ENCODE peak calls at places on chromosomes 2 and 18, in five cellular contexts. H is ovary, P is progenitor cell of endocrine pancreas, J is MM.1S, W is sigmoid colon. C is an unnamed sample.

GRCh38 chr18:12637901-12638633 is 19.8 kb downstream of the SPIRE1 start:
- DNase-seq in H (no peak), P (no peak), J (no peak), W (no peak), C (no peak)

GRCh38 chr2:156563994-156564753 is 128.0 kb downstream of the GPD2 start:
- DNase-seq in H (no peak), P (no peak), J (no peak), W (no peak), C (no peak)

GRCh38 chr2:53632714-53633113 is 134.9 kb upstream of the CHAC2 start:
- DNase-seq in H (no peak), P (no peak), J (no peak), W (no peak), C (peak)

GRCh38 chr2:173866858-173867620 is 98.1 kb downstream of the SP3 start:
- DNase-seq in H (no peak), P (no peak), J (no peak), W (no peak), C (no peak)

GRCh38 chr2:65595641-65596040 is 163.2 kb upstream of the SPRED2 start:
- DNase-seq in H (no peak), P (no peak), J (no peak), W (no peak), C (peak)

GRCh38 chr2:212451786-212452200 is 86.8 kb downstream of the ERBB4 start:
- DNase-seq in H (no peak), P (no peak), J (no peak), W (no peak), C (no peak)

GRCh38 chr2:241157841-241158545 is 7.7 kb downstream of the PPP1R7 start:
- DNase-seq in H (no peak), P (no peak), J (no peak), W (no peak), C (no peak)

GRCh38 chr2:103887625-103888024 is 966.3 kb upstream of the POU3F3 start:
- DNase-seq in H (no peak), P (no peak), J (no peak), W (no peak), C (no peak)

GRCh38 chr2:188158337-188159100 is 133.2 kb upstream of the GULP1 start:
- DNase-seq in H (no peak), P (no peak), J (no peak), W (no peak), C (no peak)

GRCh38 chr2:181185948-181186347 is 205.5 kb downstream of the UBE2E3 start:
- DNase-seq in H (no peak), P (no peak), J (no peak), W (no peak), C (no peak)

GRCh38 chr2:64143154-64144056 is 815 bp downstream of the PELI1 start:
- DNase-seq in H (no peak), P (peak), J (peak), W (peak), C (no peak)

DNA sequence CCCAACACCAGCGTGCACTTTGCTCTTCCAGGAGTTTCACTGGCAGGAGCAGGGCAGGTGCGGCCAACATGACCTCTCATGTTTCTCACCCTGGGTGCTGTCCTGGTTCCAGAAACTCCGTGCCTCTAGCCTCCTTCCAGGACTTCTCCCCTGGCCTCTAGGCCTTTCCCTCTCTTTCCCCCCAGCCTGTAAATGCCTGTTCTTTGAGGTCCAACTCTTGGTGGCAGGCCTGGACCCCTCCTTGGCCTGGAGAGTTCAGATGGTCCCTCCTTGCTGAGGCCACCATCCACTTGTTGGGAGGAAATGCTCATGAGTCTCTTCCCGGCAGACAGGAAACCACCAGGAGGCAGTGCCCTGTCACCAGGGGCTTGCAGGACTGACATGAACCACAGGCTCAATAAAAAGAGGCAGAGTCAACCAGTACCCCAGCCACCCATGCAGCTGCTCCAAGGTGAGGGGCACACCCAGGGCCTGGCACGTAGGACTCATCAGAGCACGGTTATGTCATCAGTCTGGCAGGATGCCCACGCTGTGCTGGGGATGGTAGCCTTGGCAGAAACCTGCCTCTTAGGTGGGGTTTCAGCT is 1.5 kb downstream of the MALL start:
- DNase-seq in H (no peak), P (no peak), J (no peak), W (no peak), C (no peak)
- TF ChIP-seq CTCF in H (no peak), P (no peak), J (no peak), W (no peak), C (no peak)

DNA sequence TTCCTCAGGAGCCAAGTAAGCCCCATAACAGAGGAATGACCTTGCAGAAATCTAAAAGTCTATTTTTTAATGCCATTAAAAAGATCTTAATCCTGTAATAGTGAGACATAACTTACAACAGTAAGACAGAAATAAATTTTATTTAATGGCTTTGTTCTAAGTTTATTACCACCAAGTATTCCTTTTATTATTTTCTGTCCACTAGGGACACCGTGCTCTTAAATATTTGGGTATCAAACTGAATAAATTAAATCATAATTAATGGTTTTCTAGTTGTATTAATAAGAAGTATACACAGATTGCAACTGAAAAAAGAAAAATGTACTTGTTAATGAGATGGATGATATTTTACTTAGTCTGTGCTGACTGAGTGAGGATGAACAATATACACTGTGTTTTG is 3.1 kb upstream of the B4GALT6 start:
- DNase-seq in H (no peak), P (no peak), J (no peak), W (no peak), C (no peak)
- TF ChIP-seq CTCF in H (no peak), P (peak), J (peak), W (no peak), C (no peak)

DNA sequence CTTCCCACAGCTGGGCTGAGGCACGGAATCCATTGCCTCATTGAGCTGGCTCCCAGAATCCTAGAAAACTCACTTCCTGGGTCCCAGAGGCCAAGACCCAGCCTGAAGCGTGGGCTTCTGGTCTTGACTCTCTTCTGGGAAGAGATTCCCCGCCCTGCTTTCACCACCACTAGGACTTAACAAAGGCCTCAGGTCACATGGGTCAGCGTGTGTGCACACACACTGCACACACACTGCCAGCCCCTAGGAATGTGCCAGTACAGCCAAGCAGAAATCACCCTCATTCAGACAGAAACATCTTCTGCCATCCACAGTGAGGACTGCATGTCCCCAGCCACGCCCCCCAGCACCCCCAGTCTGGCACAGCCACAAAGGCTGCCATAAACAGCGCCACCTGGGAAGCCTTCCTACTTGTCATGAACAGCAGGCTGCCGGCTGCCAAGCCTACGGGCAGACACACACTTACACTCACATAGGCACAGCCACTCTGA is 165.7 kb downstream of the TNS1 start:
- DNase-seq in H (no peak), P (no peak), J (no peak), W (peak), C (peak)
- TF ChIP-seq CTCF in H (no peak), P (peak), J (no peak), W (no peak), C (peak)

GRCh38 chr2:142876423-142876822 is 1.0 kb upstream of the KYNU start:
- DNase-seq in H (no peak), P (no peak), J (no peak), W (no peak), C (no peak)
- TF ChIP-seq CTCF in H (no peak), P (no peak), J (no peak), W (no peak), C (no peak)

GRCh38 chr2:78861546-78861945 is 164.0 kb upstream of the REG3G start:
- DNase-seq in H (no peak), P (no peak), J (peak), W (no peak), C (no peak)
- TF ChIP-seq CTCF in H (no peak), P (peak), J (peak), W (no peak), C (no peak)

GRCh38 chr2:17538022-17538843 is 2.3 kb upstream of the VSNL1 start:
- DNase-seq in H (no peak), P (no peak), J (peak), W (no peak), C (no peak)
- TF ChIP-seq CTCF in H (no peak), P (no peak), J (no peak), W (no peak), C (no peak)

DNA sequence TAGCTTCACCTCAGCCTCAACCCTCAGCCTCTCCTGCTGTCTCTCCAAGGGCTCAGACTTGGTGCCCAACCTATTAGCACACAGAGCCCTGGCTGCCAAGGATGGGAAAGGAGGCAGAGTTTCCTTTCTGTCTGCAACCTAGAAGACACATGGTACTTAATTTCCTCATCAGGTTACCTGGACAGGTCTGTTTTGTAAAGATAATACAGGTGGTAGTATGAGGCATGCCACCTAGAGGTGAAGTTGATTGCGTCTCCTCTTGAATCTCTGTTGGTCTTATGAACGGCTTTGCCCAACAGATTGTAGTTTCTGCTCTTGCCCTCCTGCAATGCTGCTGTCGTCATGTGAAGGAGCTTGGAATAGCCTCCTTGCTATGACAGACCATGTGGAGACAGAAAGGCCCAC is 44.5 kb upstream of the RMND5A start:
- DNase-seq in H (no peak), P (no peak), J (peak), W (peak), C (no peak)
- TF ChIP-seq CTCF in H (no peak), P (no peak), J (peak), W (no peak), C (no peak)

DNA sequence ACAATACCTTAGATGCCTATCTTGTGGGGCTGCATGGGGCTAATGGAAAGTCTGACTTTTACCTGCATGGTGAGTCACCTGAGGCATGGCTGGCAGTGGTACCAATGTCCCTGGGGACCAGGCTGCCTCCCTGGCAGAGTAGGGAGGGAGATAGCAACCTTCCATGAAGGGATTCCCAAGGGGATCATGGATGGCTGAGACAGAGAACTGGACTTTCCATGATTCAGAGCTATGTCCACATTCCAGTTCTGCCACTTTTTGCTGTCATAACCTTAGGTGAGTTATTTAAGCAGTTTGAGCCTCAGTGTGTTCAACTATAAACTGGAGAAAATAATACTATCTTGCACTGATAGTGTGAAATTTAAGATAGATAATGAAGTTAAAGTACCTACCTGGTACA is 178.6 kb downstream of the SETBP1 start:
- DNase-seq in H (no peak), P (no peak), J (no peak), W (no peak), C (no peak)
- TF ChIP-seq CTCF in H (no peak), P (no peak), J (no peak), W (no peak), C (no peak)

C was measured in AG09319.